ENCODE peak calls at places on chromosomes 12 and 14, in ten cellular contexts. G is tibial nerve, Z is RWPE1, J is HepG2, R is uterus, D is SJCRH30, L is psoas muscle, P is ovary, E is aorta, S is caudate nucleus. N is an unnamed sample.

GRCh38 chr14:100065161-100065871 is at the start of gene EVL:
- DNase-seq in G (no peak), Z (no peak), J (no peak), R (no peak), D (no peak), L (no peak), P (no peak), E (no peak), S (no peak), N (no peak)

GRCh38 chr14:57549165-57549564 is 55.5 kb upstream of the CCDC198 start:
- DNase-seq in G (no peak), Z (no peak), J (no peak), R (no peak), D (no peak), L (no peak), P (no peak), E (no peak), S (no peak), N (no peak)

GRCh38 chr12:93960521-93960920 is 187.9 kb upstream of the PLXNC1 start:
- DNase-seq in G (no peak), Z (no peak), J (no peak), R (no peak), D (no peak), L (no peak), P (no peak), E (no peak), S (no peak), N (no peak)

GRCh38 chr12:120126635-120127005 is 10.1 kb upstream of the RAB35 start:
- DNase-seq in G (peak; percentile 61), Z (no peak), J (no peak), R (no peak), D (no peak), L (no peak), P (no peak), E (no peak), S (no peak), N (no peak)

GRCh38 chr14:34501997-34502396 is 37.5 kb downstream of the EAPP start:
- DNase-seq in G (no peak), Z (no peak), J (no peak), R (no peak), D (no peak), L (no peak), P (no peak), E (no peak), S (no peak), N (no peak)

GRCh38 chr14:50705026-50705593 is 37.0 kb upstream of the SAV1 start:
- DNase-seq in G (no peak), Z (no peak), J (no peak), R (no peak), D (no peak), L (no peak), P (no peak), E (no peak), S (no peak), N (no peak)

GRCh38 chr12:42608196-42608825 is 18.8 kb upstream of the PRICKLE1 start:
- DNase-seq in G (no peak), Z (no peak), J (no peak), R (no peak), D (no peak), L (no peak), P (no peak), E (no peak), S (no peak), N (no peak)

GRCh38 chr12:112169086-112169872 is 43.9 kb downstream of the TRAFD1 start:
- DNase-seq in G (no peak), Z (no peak), J (no peak), R (no peak), D (no peak), L (no peak), P (no peak), E (peak; percentile 65), S (no peak), N (no peak)

GRCh38 chr12:29148958-29149690 is at the start of gene FAR2:
- DNase-seq in G (no peak), Z (no peak), J (no peak), R (peak; percentile 30), D (peak; percentile 63), L (peak; percentile 67), P (no peak), E (peak; percentile 81), S (peak; percentile 30), N (no peak)

GRCh38 chr12:20477691-20478090 is 109.4 kb downstream of the PDE3A start:
- DNase-seq in G (no peak), Z (no peak), J (no peak), R (no peak), D (no peak), L (no peak), P (no peak), E (no peak), S (no peak), N (no peak)

GRCh38 chr14:103122578-103123127 is 608 bp upstream of the TNFAIP2 start:
- DNase-seq in G (no peak), Z (no peak), J (no peak), R (no peak), D (peak; percentile 72), L (peak; percentile 72), P (peak; percentile 59), E (no peak), S (no peak), N (no peak)

GRCh38 chr12:111605931-111606625 is 7.0 kb upstream of the ATXN2 start:
- DNase-seq in G (no peak), Z (no peak), J (no peak), R (no peak), D (no peak), L (no peak), P (no peak), E (no peak), S (no peak), N (no peak)

GRCh38 chr14:85024931-85025330 is 505.0 kb upstream of the FLRT2 start:
- DNase-seq in G (no peak), Z (no peak), J (no peak), R (no peak), D (no peak), L (no peak), P (no peak), E (no peak), S (no peak), N (no peak)

GRCh38 chr14:20609215-20610001 is 18.2 kb upstream of the RNASE12 start:
- DNase-seq in G (peak; percentile 86), Z (peak; percentile 76), J (peak; percentile 96), R (peak; percentile 81), D (peak; percentile 90), L (peak; percentile 60), P (peak; percentile 73), E (no peak), S (peak; percentile 66), N (peak; percentile 48)

GRCh38 chr12:115709410-115710065 is 568.0 kb downstream of the MED13L start:
- DNase-seq in G (peak; percentile 48), Z (no peak), J (no peak), R (peak; percentile 48), D (peak; percentile 3), L (peak; percentile 73), P (peak; percentile 13), E (peak; percentile 88), S (no peak), N (no peak)

GRCh38 chr12:129830796-129831195 is 73.0 kb downstream of the TMEM132D start:
- DNase-seq in G (no peak), Z (no peak), J (no peak), R (no peak), D (no peak), L (no peak), P (no peak), E (no peak), S (no peak), N (no peak)
- H3K27ac ChIP-seq in G (no peak overlapping the region), Z (no peak overlapping the region), J (no peak overlapping the region), R (no peak overlapping the region), D (no peak overlapping the region), L (no peak overlapping the region), P (no peak overlapping the region), E (no peak overlapping the region), S (no peak overlapping the region), N (no peak overlapping the region)

GRCh38 chr14:55101698-55102097 is 27.4 kb upstream of the LGALS3 start:
- DNase-seq in G (no peak), Z (no peak), J (no peak), R (no peak), D (no peak), L (no peak), P (no peak), E (peak; percentile 25), S (no peak), N (no peak)
- H3K27ac ChIP-seq in G (peak overlapping the region; percentile 99), Z (peak overlapping the region; percentile 93), J (peak overlapping the region; percentile 89), R (peak overlapping the region; percentile 98), D (peak overlapping the region; percentile 60), L (peak overlapping the region; percentile 81), P (peak overlapping the region; percentile 7), E (peak overlapping the region; percentile 20), S (no peak overlapping the region), N (no peak overlapping the region)

DNA sequence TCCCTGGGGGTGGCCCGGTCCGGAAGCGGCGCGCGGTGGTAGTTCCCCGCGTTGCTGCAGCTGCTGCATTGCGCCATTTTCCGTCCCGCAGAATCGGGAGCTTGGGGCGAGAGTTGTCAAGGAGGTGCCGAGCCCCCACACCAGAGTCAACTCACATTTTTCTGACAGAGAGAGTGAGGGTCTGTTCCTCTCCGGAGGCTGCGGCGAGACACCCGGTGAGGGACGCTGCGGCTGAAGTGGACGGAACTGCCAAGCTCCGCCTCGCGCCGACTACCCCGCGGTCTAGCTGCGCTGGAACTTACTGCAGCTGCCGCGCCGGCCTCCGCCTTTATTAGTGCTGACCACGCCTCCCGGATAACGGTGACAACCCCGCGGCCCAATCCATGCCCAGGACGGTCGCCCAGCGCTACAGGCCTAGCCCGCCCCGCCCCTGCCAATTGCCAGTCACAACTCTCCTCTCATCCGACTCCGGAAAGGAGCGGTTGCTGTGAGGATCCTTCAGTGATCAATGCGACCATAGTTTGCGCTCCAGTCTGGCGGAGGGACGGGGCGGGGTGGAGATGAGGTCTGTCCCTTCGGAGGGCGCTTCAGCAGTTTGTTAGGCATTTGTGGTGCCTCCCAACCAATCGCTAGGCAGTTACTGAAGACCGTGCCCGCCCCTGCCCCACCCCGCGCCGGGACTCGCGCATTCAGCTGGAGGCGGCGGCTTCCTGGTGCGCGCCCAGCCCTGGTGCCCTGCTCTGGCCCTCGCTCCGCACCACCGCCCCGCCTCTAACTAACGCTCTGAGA is at the start of gene VAMP1:
- DNase-seq in G (peak; percentile 97), Z (peak; percentile 97), J (peak; percentile 97), R (peak; percentile 97), D (peak; percentile 98), L (peak; percentile 99), P (peak; percentile 96), E (peak; percentile 99), S (peak; percentile 99), N (peak; percentile 99)
- H3K27ac ChIP-seq in G (peak within 1 kb of the TSS; percentile 94), Z (peak within 1 kb of the TSS; percentile 90), J (peak within 1 kb of the TSS; percentile 56), R (peak within 1 kb of the TSS; percentile 76), D (peak within 1 kb of the TSS; percentile 77), L (peak within 1 kb of the TSS; percentile 95), P (no peak within 1 kb of the TSS), E (peak within 1 kb of the TSS; percentile 83), S (peak within 1 kb of the TSS; percentile 97), N (peak within 1 kb of the TSS; percentile 83)

DNA sequence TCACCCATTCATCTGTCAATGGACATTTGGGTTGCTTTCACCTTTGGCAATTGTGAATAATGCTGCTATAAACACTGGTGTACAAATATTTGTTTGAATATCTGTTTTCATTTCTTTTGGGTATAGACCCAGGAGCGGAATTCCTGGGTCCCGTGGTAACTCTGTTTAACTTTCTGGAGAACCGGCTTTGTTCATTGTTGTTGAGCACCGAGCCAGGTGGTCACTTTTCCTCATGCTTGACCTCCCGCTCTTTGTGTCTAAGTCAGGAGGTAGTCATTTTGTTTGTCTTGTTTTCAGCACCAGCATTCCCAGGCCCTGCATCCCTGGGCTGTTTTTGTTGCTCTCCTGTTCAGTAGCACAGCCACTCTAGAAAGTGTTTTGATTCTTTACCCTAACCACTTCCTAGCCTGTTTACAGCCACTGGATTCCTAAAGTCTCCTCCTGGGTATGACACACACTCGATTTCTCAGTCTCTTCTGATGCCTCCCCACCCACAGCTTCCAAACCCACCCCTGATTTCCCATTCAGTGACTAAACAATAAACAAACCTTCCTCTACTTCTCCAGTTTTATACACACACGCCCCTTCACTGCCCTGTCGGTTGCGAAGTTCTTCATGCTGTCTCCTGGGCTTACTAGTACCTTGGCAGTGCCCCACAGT is 37.9 kb downstream of the B4GALNT3 start:
- DNase-seq in G (no peak), Z (no peak), J (no peak), R (no peak), D (no peak), L (no peak), P (no peak), E (no peak), S (no peak), N (no peak)
- H3K27ac ChIP-seq in G (no peak overlapping the region), Z (no peak overlapping the region), J (no peak overlapping the region), R (no peak overlapping the region), D (no peak overlapping the region), L (no peak overlapping the region), P (no peak overlapping the region), E (no peak overlapping the region), S (no peak overlapping the region), N (no peak overlapping the region)